ENCODE peak calls at places on chromosomes 3 and 15, in seven cellular contexts. B is H54; F is ACHN; H is RPMI8226; M is adrenal gland; D is Daoy; K is stimulated activated CD4-positive, alpha-beta T cell treated with anti-CD3 and anti-CD28 coated beads, Interleukin-2, amount 100 ng/mL, for 48 hours. O is an unnamed sample.

GRCh38 chr15:81304226-81304625 is 19.7 kb downstream of the STARD5 start:
- DNase-seq in B (no peak), D (peak), F (no peak), M (no peak), H (no peak), K (no peak), O (no peak)

GRCh38 chr15:75843618-75844610 is 667 bp downstream of the UBE2Q2 start:
- DNase-seq in M (peak), D (peak), B (peak), H (peak), K (peak), F (peak), O (peak)

GRCh38 chr3:16810013-16810412 is 74.7 kb upstream of the PLCL2 start:
- DNase-seq in D (no peak), H (no peak), K (no peak), F (no peak), M (no peak), B (no peak), O (no peak)

GRCh38 chr3:44065311-44065710 is 176.4 kb upstream of the TOPAZ1 start:
- DNase-seq in H (no peak), M (peak), F (peak), K (no peak), B (peak), D (peak), O (no peak)

GRCh38 chr3:61110576-61110975 is 140.7 kb downstream of the FHIT start:
- DNase-seq in D (no peak), H (no peak), M (no peak), B (no peak), K (no peak), F (no peak), O (no peak)

GRCh38 chr3:101036213-101036618 is 43.0 kb upstream of the ABI3BP start:
- DNase-seq in M (peak), K (no peak), F (peak), H (no peak), D (peak), B (peak), O (no peak)

GRCh38 chr15:68228143-68228970 is 1.2 kb downstream of the CLN6 start:
- DNase-seq in B (peak), D (no peak), H (peak), M (no peak), F (peak), K (no peak), O (no peak)

GRCh38 chr3:150931710-150932109 is 26.5 kb upstream of the MINDY4B start:
- DNase-seq in D (no peak), M (peak), B (no peak), K (no peak), F (no peak), H (no peak), O (no peak)

GRCh38 chr3:184241447-184242296 is 7.1 kb downstream of the ALG3 start:
- DNase-seq in F (no peak), M (peak), D (peak), H (no peak), B (no peak), K (no peak), O (peak)

GRCh38 chr3:132231633-132232032 is 85.6 kb upstream of the ACP3 start:
- DNase-seq in M (no peak), H (no peak), B (no peak), D (peak), F (peak), K (no peak), O (no peak)

GRCh38 chr3:122916580-122916979 is 111.0 kb downstream of the SEMA5B start:
- DNase-seq in K (no peak), D (no peak), M (no peak), H (peak), F (no peak), B (no peak), O (no peak)

GRCh38 chr15:68419301-68420175 is 12.4 kb downstream of the ITGA11 start:
- DNase-seq in D (no peak), F (no peak), B (no peak), M (no peak), K (no peak), H (no peak), O (no peak)

GRCh38 chr15:90076716-90077115 is 25.6 kb downstream of the IDH2 start:
- DNase-seq in B (no peak), F (no peak), D (no peak), M (no peak), K (no peak), H (no peak), O (no peak)

O was measured in endothelial cell.